ENCODE peak calls at places on chromosomes 3 and 15, in six cellular contexts. D is stimulated activated naive CD8-positive, alpha-beta T cell treated with anti-CD3 and anti-CD28 coated beads, Interleukin-15, amount 100 ng/mL, for 72 hours; T is AG04449; Y is small intestine; A is natural killer cell; P is GM12864. S is an unnamed sample.

GRCh38 chr3:186708983-186709679 is 8.0 kb upstream of the KNG1 start:
- DNase-seq in P (no peak), D (no peak), Y (no peak), A (no peak), T (no peak), S (no peak)

GRCh38 chr3:183427206-183428139 is 946 bp downstream of the MCF2L2 start:
- DNase-seq in Y (no peak), D (no peak), P (no peak), A (no peak), T (no peak), S (no peak)

GRCh38 chr3:72380193-72380592 is 468.1 kb downstream of the SHQ1 start:
- DNase-seq in P (no peak), D (no peak), Y (no peak), A (no peak), T (no peak), S (no peak)

GRCh38 chr15:49235446-49236207 is 65.6 kb downstream of the GALK2 start:
- DNase-seq in D (peak; percentile 45), P (peak; percentile 38), T (peak; percentile 59), Y (peak; percentile 46), A (peak; percentile 39), S (peak; percentile 46)

GRCh38 chr3:159455741-159456181 is 532.9 kb upstream of the IL12A start:
- DNase-seq in P (no peak), A (no peak), T (no peak), D (no peak), Y (no peak), S (no peak)

GRCh38 chr15:48449734-48450133 is 118.5 kb downstream of the DUT start:
- DNase-seq in T (no peak), P (no peak), D (no peak), A (no peak), Y (no peak), S (no peak)

GRCh38 chr3:167166012-167166411 is 214.1 kb downstream of the ZBBX start:
- DNase-seq in T (no peak), A (no peak), P (no peak), Y (no peak), D (no peak), S (no peak)

GRCh38 chr3:11204697-11205397 is 50.6 kb downstream of the HRH1 start:
- DNase-seq in T (no peak), D (no peak), Y (no peak), A (no peak), P (no peak), S (no peak)

GRCh38 chr3:155080692-155081091 is 573 bp downstream of the MME start:
- DNase-seq in T (no peak), Y (peak; percentile 56), A (no peak), P (no peak), D (no peak), S (no peak)

GRCh38 chr15:90902996-90903732 is at the start of gene MAN2A2:
- DNase-seq in Y (peak; percentile 92), A (peak; percentile 49), D (peak; percentile 82), P (peak; percentile 69), T (no peak), S (peak; percentile 3)

GRCh38 chr3:132872711-132873110 is 150.5 kb upstream of the NPHP3 start:
- DNase-seq in P (no peak), T (no peak), A (no peak), Y (no peak), D (no peak), S (no peak)

GRCh38 chr3:18070944-18071343 is 328.5 kb upstream of the TBC1D5 start:
- DNase-seq in P (no peak), T (no peak), Y (no peak), A (no peak), D (no peak), S (no peak)

GRCh38 chr15:82933576-82933975 is 18.9 kb downstream of the HOMER2 start:
- DNase-seq in D (no peak), T (no peak), Y (no peak), A (no peak), P (no peak), S (no peak)

GRCh38 chr3:176769547-176770190 is 427.6 kb downstream of the TBL1XR1 start:
- DNase-seq in T (no peak), Y (no peak), D (no peak), A (no peak), P (no peak), S (no peak)

GRCh38 chr3:194736896-194737600 is 51.4 kb downstream of the FAM43A start:
- DNase-seq in D (no peak), Y (no peak), P (peak; percentile 59), A (no peak), T (no peak), S (no peak)

GRCh38 chr3:73086071-73086494 is 24.6 kb downstream of the EBLN2 start:
- DNase-seq in Y (peak; percentile 35), T (no peak), D (peak; percentile 21), A (peak; percentile 23), P (no peak), S (peak; percentile 8)

GRCh38 chr3:186624598-186624997 is 11.7 kb downstream of the AHSG start:
- DNase-seq in Y (no peak), A (no peak), P (no peak), T (no peak), D (no peak), S (no peak)

GRCh38 chr3:122929576-122930365 is 97.8 kb downstream of the SEMA5B start:
- DNase-seq in D (no peak), Y (no peak), P (no peak), T (no peak), A (no peak), S (no peak)

GRCh38 chr15:53536479-53537120 is 222.9 kb downstream of the WDR72 start:
- DNase-seq in A (no peak), T (no peak), D (no peak), Y (no peak), P (no peak), S (no peak)

GRCh38 chr3:39142067-39142466 is 11.3 kb downstream of the CSRNP1 start:
- DNase-seq in P (no peak), T (no peak), Y (peak; percentile 89), A (no peak), D (no peak), S (no peak)

GRCh38 chr3:188683032-188683491 is 488.7 kb upstream of the TPRG1 start:
- DNase-seq in Y (peak; percentile 76), P (no peak), D (no peak), T (peak; percentile 91), A (no peak), S (no peak)

GRCh38 chr15:34342737-34343575 is at the start of the genes NOP10 and NUTM1:
- DNase-seq in D (peak; percentile 89), Y (peak; percentile 92), P (peak; percentile 91), A (peak; percentile 91), T (no peak), S (peak; percentile 69)

GRCh38 chr3:48034000-48034516 is 17.8 kb upstream of the MAP4 start:
- DNase-seq in D (no peak), Y (no peak), A (no peak), P (no peak), T (no peak), S (no peak)

GRCh38 chr3:52218953-52219650 is 6.3 kb downstream of the TLR9 start:
- DNase-seq in P (no peak), A (no peak), Y (no peak), D (no peak), T (no peak), S (no peak)

GRCh38 chr15:96374494-96374893 is 44.0 kb downstream of the NR2F2 start:
- DNase-seq in P (no peak), Y (no peak), A (no peak), D (no peak), T (no peak), S (no peak)

GRCh38 chr3:53320697-53321096 is 26.6 kb downstream of the DCP1A start:
- DNase-seq in T (no peak), P (no peak), D (no peak), Y (no peak), A (no peak), S (no peak)

GRCh38 chr3:153350420-153350819 is 188.4 kb downstream of the RAP2B start:
- DNase-seq in Y (no peak), P (no peak), T (peak; percentile 79), A (no peak), D (no peak), S (no peak)

GRCh38 chr3:113271189-113271588 is 59.8 kb downstream of the BOC start:
- DNase-seq in T (no peak), A (no peak), Y (no peak), P (no peak), D (no peak), S (peak; percentile 46)

GRCh38 chr3:63251499-63251898 is 26.6 kb upstream of the SYNPR start:
- DNase-seq in Y (no peak), D (no peak), T (no peak), A (no peak), P (no peak), S (peak; percentile 20)